ENCODE peak calls at places on chromosome 15, in four cellular contexts. F is K562, P is HepG2, R is GM12878. Q is an unnamed sample.

GRCh38 chr15:92365079-92365478 is 28.6 kb upstream of the ST8SIA2 start:
- DNase-seq in F (no peak), P (peak), R (no peak), Q (no peak)

GRCh38 chr15:45401665-45402161 is 23.4 kb upstream of the GATM start:
- DNase-seq in F (no peak), P (no peak), R (no peak), Q (no peak)

GRCh38 chr15:65818927-65819562 is 27.0 kb upstream of the DENND4A start:
- DNase-seq in F (peak), P (no peak), R (peak), Q (no peak)

GRCh38 chr15:25468611-25469010 is 29.8 kb upstream of the UBE3A start:
- DNase-seq in F (no peak), P (no peak), R (no peak), Q (no peak)

GRCh38 chr15:52178765-52179164 is 12.4 kb downstream of the GNB5 start:
- DNase-seq in F (no peak), P (no peak), R (no peak), Q (no peak)

GRCh38 chr15:92098869-92099268 is 245.4 kb downstream of the SLCO3A1 start:
- DNase-seq in F (no peak), P (no peak), R (no peak), Q (no peak)

GRCh38 chr15:89199734-89200133 is 21.6 kb downstream of the RLBP1 start:
- DNase-seq in F (no peak), P (no peak), R (no peak), Q (no peak)

GRCh38 chr15:77634266-77634962 is 1.7 kb upstream of the LINGO1 start:
- DNase-seq in F (peak), P (peak), R (no peak), Q (peak)

GRCh38 chr15:77821188-77821958 is 188.7 kb upstream of the LINGO1 start:
- DNase-seq in F (peak), P (peak), R (no peak), Q (peak)

GRCh38 chr15:101320501-101321052 is 25.5 kb upstream of the SNRPA1 start:
- DNase-seq in F (no peak), P (no peak), R (no peak), Q (no peak)

GRCh38 chr15:73573071-73573470 is 60.1 kb downstream of the NPTN start:
- DNase-seq in F (no peak), P (no peak), R (no peak), Q (no peak)

GRCh38 chr15:53527996-53528395 is 231.5 kb downstream of the WDR72 start:
- DNase-seq in F (no peak), P (no peak), R (no peak), Q (no peak)

GRCh38 chr15:35567392-35567791 is 21.4 kb upstream of the DPH6 start:
- DNase-seq in F (no peak), P (no peak), R (no peak), Q (no peak)

GRCh38 chr15:57526076-57526475 is 65.6 kb upstream of the MYZAP start:
- DNase-seq in F (no peak), P (no peak), R (no peak), Q (no peak)

GRCh38 chr15:89652666-89653065 is 2.6 kb downstream of the KIF7 start:
- DNase-seq in F (no peak), P (no peak), R (no peak), Q (no peak)

GRCh38 chr15:20353966-20354883 is 187.4 kb downstream of the GOLGA6L6 start:
- DNase-seq in F (no peak), P (no peak), R (no peak), Q (no peak)

GRCh38 chr15:45618813-45619212 is 16.0 kb upstream of the SQOR start:
- DNase-seq in F (no peak), P (no peak), R (no peak), Q (no peak)

GRCh38 chr15:67826717-67827560 is 1.6 kb downstream of the SKOR1 start:
- DNase-seq in F (no peak), P (no peak), R (no peak), Q (no peak)

GRCh38 chr15:51484781-51485180 is 137.8 kb downstream of the DMXL2 start:
- DNase-seq in F (no peak), P (no peak), R (no peak), Q (no peak)

GRCh38 chr15:68994149-68994548 is 20.3 kb upstream of the NOX5 start:
- DNase-seq in F (no peak), P (no peak), R (no peak), Q (no peak)

GRCh38 chr15:26179906-26180305 is 316.8 kb upstream of the ATP10A start:
- DNase-seq in F (no peak), P (peak), R (no peak), Q (no peak)

GRCh38 chr15:26082833-26083174 is 219.7 kb upstream of the ATP10A start:
- DNase-seq in F (no peak), P (no peak), R (no peak), Q (no peak)

GRCh38 chr15:56754993-56755392 is 21.7 kb upstream of the ZNF280D start:
- DNase-seq in F (no peak), P (no peak), R (no peak), Q (no peak)

GRCh38 chr15:33068007-33068441 is 126.5 kb downstream of the FMN1 start:
- DNase-seq in F (no peak), P (peak), R (no peak), Q (peak)

GRCh38 chr15:51094606-51095569 is at the start of gene TNFAIP8L3:
- DNase-seq in F (no peak), P (peak), R (no peak), Q (peak)

GRCh38 chr15:49814709-49815108 is 193.9 kb downstream of the DTWD1 start:
- DNase-seq in F (no peak), P (no peak), R (no peak), Q (no peak)

GRCh38 chr15:24696201-24696600 is 20.6 kb downstream of the NPAP1 start:
- DNase-seq in F (no peak), P (no peak), R (no peak), Q (no peak)

GRCh38 chr15:73822998-73823397 is 50.4 kb upstream of the TBC1D21 start:
- DNase-seq in F (no peak), P (no peak), R (no peak), Q (peak)

GRCh38 chr15:63221346-63221745 is 31.9 kb downstream of the RAB8B start:
- DNase-seq in F (no peak), P (no peak), R (no peak), Q (no peak)
- TF ChIP-seq SP1 in F (no peak), P (no peak), R (no peak), Q (no peak)

GRCh38 chr15:22948056-22948455 is 32.1 kb downstream of the CYFIP1 start:
- DNase-seq in F (no peak), P (no peak), R (no peak), Q (no peak)
- TF ChIP-seq FOXM1 in F (no peak), P (no peak), R (no peak), Q (no peak)

GRCh38 chr15:83284563-83285283 is at the start of gene BNC1:
- DNase-seq in F (no peak), P (no peak), R (no peak), Q (no peak)
- TF ChIP-seq SP1 in F (no peak), P (no peak), R (no peak), Q (no peak)

GRCh38 chr15:76347507-76348055 is 11.0 kb downstream of the ISL2 start:
- DNase-seq in F (no peak), P (no peak), R (no peak), Q (no peak)

GRCh38 chr15:76345269-76345879 is 8.8 kb downstream of the ISL2 start:
- DNase-seq in F (no peak), P (no peak), R (no peak), Q (no peak)

GRCh38 chr15:76343313-76343996 is 6.9 kb downstream of the ISL2 start:
- DNase-seq in F (no peak), P (no peak), R (no peak), Q (no peak)

GRCh38 chr15:76346666-76347506 is 10.3 kb downstream of the ISL2 start:
- DNase-seq in F (no peak), P (no peak), R (no peak), Q (peak)

DNA sequence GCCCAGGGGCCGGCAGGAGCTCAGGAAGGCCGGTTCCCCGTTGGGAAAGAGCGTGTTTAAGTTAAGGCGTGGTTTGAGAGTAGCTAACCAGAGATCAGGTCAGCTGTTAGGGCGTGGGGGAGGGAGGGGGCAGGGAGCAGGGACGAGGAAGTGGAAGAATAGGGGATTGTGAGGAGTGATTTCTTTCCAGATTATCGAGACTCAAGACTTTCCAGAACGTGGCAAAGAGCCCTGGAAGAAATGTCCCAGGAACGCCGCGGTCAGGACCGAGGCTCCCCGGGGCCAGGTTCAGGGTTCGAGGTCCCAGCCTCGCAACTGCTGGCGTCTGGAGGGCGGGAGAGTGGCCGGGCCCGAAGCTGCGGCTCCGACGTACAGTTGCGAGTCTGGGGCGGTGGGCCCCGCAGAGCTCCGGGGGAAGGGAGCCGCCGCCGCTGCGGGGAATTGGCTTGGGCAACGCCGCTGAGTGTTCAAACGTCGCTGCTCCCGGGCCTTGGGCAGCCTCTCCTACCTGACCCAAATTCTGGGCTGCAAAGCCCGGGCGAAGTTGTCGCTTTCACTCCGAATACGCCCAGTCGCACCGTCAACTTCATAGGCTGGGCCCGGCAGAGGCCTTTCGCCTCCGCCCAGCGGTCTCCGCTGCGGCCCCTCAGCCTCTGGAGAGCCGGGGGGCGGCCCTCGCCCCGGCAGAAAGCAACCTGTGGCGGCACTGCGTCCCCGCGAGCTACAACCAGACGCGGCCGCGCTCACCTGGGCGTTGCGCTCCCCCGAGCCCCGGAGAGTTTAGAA is 9.5 kb downstream of the ISL2 start:
- DNase-seq in F (no peak), P (peak), R (no peak), Q (peak)
- TF ChIP-seq FOXM1 in F (no peak), P (no peak), R (no peak), Q (no peak)

DNA sequence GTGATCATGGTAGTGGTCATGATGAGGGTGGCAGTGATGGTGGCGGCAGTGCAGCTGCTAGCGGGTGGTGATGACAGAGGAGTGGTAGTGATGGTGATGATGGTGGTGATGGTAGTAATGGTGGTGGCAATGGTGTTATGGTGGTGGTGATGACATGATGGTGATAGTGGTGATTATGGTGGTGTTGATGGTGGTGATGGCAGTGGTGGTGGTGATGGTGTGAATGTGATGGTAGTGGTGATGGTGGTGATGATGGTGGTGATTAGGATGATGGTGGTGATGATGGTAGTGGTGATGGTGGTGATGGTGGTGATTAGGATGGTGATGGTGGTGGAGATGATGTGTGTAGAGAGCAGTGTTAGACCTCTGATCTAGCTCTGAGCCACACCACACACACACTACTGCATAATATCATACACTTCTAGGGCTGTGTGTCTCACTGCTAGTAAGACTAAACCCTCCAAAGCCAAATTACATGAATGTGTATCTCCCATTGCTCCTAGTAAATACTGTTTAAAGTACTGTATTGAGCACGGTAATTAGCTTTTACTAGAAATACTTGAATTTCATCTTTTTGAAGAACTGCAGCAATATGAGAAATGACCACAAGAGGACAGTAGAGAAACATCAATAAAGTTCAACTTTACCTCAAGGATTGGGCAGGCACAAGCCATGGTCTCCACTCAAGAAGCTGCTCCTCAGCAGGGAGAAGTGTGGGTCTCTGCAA is 28.8 kb downstream of the TMED3 start:
- DNase-seq in F (peak), P (peak), R (no peak), Q (peak)
- TF ChIP-seq SP1 in F (no peak), P (no peak), R (no peak), Q (no peak)

GRCh38 chr15:70792171-70792573 is 28.8 kb upstream of the UACA start:
- DNase-seq in F (no peak), P (no peak), R (no peak), Q (no peak)
- TF ChIP-seq FOXM1 in F (no peak), P (no peak), R (no peak), Q (no peak)

GRCh38 chr15:81239190-81239589 is 42.5 kb downstream of the IL16 start:
- DNase-seq in F (no peak), P (no peak), R (no peak), Q (no peak)
- TF ChIP-seq SP1 in F (no peak), P (no peak), R (no peak), Q (no peak)

GRCh38 chr15:38853608-38854007 is 289.0 kb upstream of the RASGRP1 start:
- DNase-seq in F (no peak), P (no peak), R (no peak), Q (peak)
- TF ChIP-seq FOXM1 in F (no peak), P (no peak), R (no peak), Q (no peak)

GRCh38 chr15:42053914-42054313 is 33.1 kb upstream of the PLA2G4E start:
- DNase-seq in F (no peak), P (no peak), R (no peak), Q (no peak)

GRCh38 chr15:42056934-42057743 is 36.3 kb upstream of the PLA2G4E start:
- DNase-seq in F (peak), P (peak), R (no peak), Q (peak)

GRCh38 chr15:42050484-42051255 is 29.8 kb upstream of the PLA2G4E start:
- DNase-seq in F (no peak), P (no peak), R (no peak), Q (no peak)

GRCh38 chr15:42048821-42049200 is 28.0 kb upstream of the PLA2G4E start:
- DNase-seq in F (no peak), P (no peak), R (no peak), Q (no peak)

DNA sequence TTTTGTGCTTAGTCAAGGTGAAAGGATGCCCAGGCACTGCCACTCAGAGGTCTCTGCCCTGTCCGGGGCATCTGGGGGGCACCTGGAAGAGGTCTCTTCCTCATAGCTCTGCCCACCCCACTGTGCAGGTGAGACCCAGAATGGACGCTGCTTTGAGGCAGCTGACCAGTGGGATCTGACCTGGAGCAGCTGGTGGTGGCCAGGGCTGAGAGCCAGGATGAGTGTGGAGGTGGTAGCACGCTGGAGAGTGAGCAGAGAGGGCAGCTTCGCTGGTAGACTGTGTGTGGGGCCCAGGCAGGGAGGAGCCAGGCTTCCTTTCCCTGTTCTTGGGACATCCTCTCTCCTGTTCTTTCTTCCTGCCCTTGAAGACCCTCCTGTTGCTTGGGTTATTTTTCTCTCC is 32.2 kb upstream of the PLA2G4E start:
- DNase-seq in F (no peak), P (no peak), R (no peak), Q (no peak)
- TF ChIP-seq SP1 in F (no peak), P (no peak), R (no peak), Q (no peak)

DNA sequence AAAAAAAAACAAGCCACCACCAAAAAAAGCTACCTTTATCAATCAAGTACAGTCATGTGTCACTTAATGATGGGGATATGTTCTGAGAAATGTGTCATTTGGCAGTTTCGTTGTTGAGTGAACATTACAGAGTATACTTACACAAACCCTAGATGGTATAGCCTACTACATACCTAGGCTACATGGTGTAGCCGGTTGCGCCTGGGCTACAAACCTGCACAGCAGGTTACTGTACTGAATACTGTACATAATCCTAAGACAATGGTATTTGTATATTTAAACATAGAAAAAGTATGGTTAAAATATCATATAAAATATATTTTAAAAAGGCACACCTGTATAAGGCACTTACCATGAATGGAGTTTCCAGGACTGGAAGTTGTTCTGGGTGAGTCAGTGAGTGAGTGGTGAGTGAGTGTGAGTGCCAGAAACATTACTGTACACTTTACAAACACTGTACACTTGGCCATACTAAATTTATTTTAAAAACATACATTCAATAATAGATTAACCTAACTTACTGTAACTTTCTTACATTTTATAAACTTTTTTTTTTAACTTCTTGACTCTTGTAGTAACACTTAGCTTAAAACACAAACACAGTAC is 25.9 kb upstream of the JMJD7 start:
- DNase-seq in F (no peak), P (no peak), R (no peak), Q (no peak)
- TF ChIP-seq FOXM1 in F (no peak), P (no peak), R (no peak), Q (no peak)

Q was measured in HEK293T.